ENCODE peak calls at places on chromosomes 16 and 17, in five cellular contexts. R, G, D, P and J are unnamed samples.

GRCh38 chr16:20344630-20345029 is 7.9 kb downstream of the UMOD start:
- DNase-seq in P (no peak), D (no peak), R (no peak), G (no peak), J (no peak)

GRCh38 chr16:53745126-53745525 is 41.2 kb downstream of the FTO start:
- DNase-seq in R (peak; percentile 48), D (no peak), G (peak; percentile 31), P (no peak), J (no peak)

GRCh38 chr16:14050297-14051027 is 20.7 kb upstream of the MRTFB start:
- DNase-seq in D (no peak), G (no peak), R (peak; percentile 28), P (peak; percentile 14), J (no peak)

GRCh38 chr17:77861133-77861695 is 97.3 kb upstream of the TNRC6C start:
- DNase-seq in D (no peak), R (no peak), P (no peak), G (no peak), J (no peak)

GRCh38 chr17:50153650-50154575 is 3.4 kb upstream of the PPP1R9B start:
- DNase-seq in R (peak; percentile 87), G (no peak), P (no peak), D (peak; percentile 47), J (no peak)

GRCh38 chr17:48048321-48049140 is at the start of gene NFE2L1:
- DNase-seq in D (peak; percentile 74), P (peak; percentile 90), G (peak; percentile 87), R (peak; percentile 95), J (peak; percentile 94)

GRCh38 chr17:49887086-49887743 is 39.3 kb upstream of the TAC4 start:
- DNase-seq in G (peak; percentile 40), D (peak; percentile 78), R (no peak), P (no peak), J (no peak)

GRCh38 chr16:17222756-17223411 is 247.9 kb downstream of the XYLT1 start:
- DNase-seq in P (no peak), R (peak; percentile 56), D (no peak), G (peak; percentile 29), J (peak; percentile 46)

GRCh38 chr17:49456172-49456965 is 38.7 kb upstream of the NGFR start:
- DNase-seq in P (peak; percentile 89), D (no peak), G (no peak), R (no peak), J (peak; percentile 85)

GRCh38 chr17:44941712-44942331 is 5.8 kb downstream of the KIF18B start:
- DNase-seq in G (no peak), D (no peak), R (no peak), P (no peak), J (no peak)
- TF ChIP-seq POLR2A in G (no peak), D (no peak), R (no peak), P (no peak), J (no peak)

DNA sequence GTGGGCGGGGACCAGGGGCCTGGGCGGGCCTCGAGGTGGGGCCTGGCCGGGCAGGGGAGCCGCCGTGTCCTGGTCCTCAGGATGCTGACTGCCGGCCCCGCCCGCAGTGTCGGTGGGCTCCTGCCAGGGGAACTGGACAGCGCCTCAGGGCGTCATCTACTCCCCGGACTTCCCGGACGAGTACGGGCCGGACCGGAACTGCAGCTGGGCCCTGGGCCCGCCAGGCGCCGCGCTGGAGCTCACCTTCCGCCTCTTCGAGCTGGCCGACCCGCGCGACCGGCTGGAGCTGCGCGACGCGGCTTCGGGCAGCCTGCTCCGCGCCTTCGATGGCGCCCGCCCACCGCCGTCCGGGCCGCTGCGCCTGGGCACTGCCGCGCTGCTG is 2.4 kb upstream of the PAQR4 start:
- DNase-seq in R (no peak), G (no peak), P (no peak), D (no peak), J (no peak)
- TF ChIP-seq CTCF in R (no peak), G (no peak), P (no peak), D (no peak), J (no peak)

GRCh38 chr17:10624966-10625365 is 32.1 kb downstream of the MYH3 start:
- DNase-seq in P (no peak), D (no peak), R (no peak), G (no peak), J (no peak)

GRCh38 chr17:10621397-10621796 is 35.7 kb downstream of the MYH3 start:
- DNase-seq in D (no peak), R (no peak), G (no peak), P (no peak), J (no peak)

GRCh38 chr17:10620823-10621222 is 36.3 kb downstream of the MYH3 start:
- DNase-seq in D (peak; percentile 22), P (no peak), G (peak; percentile 29), R (no peak), J (no peak)

GRCh38 chr17:10623786-10624338 is 33.2 kb downstream of the MYH3 start:
- DNase-seq in P (no peak), D (no peak), G (no peak), R (no peak), J (no peak)

DNA sequence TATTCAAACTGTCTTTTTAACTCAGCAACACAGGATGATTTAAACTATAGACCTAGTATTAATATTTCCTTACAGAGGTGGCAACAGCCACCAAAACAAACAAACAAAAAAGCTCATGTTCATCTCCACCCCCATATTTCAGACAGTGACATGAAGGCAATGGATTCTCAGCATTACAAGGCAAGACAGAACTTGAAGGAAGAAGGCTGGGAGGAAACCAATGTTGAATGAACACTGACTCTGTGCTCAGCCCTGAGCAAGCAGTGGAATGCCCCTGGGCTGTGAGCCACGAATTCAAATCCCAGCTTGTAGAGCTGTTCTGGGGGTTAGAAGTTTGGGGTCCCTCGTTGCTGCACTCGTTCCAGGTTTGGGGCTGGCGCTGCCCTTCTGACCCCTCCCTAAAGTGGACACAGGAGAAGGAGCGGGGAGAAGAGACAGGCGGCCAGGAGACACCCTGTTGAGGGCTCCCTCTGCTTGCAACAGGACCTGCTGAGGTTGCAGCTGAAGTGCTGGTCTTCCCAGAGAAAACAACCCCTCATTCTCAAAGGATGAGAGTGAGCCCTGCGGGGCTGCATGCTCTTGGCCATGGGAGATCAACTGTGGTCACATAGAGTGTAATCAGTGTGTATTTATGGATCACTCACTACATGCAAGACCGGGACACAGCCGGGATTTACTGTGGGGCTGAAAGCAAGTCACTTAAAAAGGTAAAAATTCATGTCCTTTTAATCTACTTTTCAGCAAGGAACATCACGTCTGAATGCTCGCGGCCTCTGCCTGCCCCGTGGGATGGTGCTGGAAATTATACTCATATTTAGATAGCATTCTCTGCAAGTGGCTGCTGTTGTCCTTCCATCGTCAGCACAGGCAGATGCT is 34.3 kb downstream of the MYH3 start:
- DNase-seq in P (no peak), D (peak; percentile 45), G (peak; percentile 26), R (no peak), J (no peak)
- TF ChIP-seq POLR2A in P (no peak), D (no peak), G (no peak), R (no peak), J (no peak)

GRCh38 chr16:87186440-87186839 is 130.8 kb downstream of the C16orf95 start:
- DNase-seq in D (no peak), R (no peak), G (no peak), P (no peak), J (no peak)

GRCh38 chr16:87185983-87186382 is 131.2 kb downstream of the C16orf95 start:
- DNase-seq in D (no peak), G (no peak), P (no peak), R (no peak), J (no peak)

GRCh38 chr16:87186876-87187533 is 130.2 kb downstream of the C16orf95 start:
- DNase-seq in P (no peak), G (no peak), D (no peak), R (no peak), J (no peak)

GRCh38 chr16:87183647-87184046 is 133.5 kb downstream of the C16orf95 start:
- DNase-seq in G (no peak), D (no peak), P (no peak), R (no peak), J (no peak)

DNA sequence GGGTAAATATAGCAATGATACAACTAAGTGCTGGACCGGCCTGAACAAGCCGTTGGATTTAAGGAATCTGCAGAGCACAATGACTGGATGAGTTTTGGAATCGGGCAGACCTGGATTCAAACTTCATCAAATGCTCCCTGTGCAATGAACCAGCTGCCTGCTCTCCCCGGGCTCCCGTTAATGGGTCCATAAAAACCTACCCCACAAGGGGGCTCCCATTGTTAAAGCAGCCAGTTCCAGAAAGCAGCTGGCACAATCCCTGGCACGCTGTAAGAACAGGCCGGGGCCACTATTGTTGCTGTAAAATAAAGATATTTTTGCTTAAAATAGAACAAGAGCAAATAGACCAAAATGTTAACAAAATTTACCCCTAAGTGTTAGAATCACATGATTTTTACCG is 131.9 kb downstream of the C16orf95 start:
- DNase-seq in R (no peak), P (no peak), D (no peak), G (no peak), J (no peak)
- TF ChIP-seq CTCF in R (no peak), P (peak; percentile 6), D (no peak), G (no peak), J (no peak)